ENCODE peak calls at places on chromosomes 3 and 15, in seven cellular contexts. H, D, L, V, A, C and Y are unnamed samples. For H3K9me3, the result is how much of the 10 kb centered on the place peaks cover.

GRCh38 chr3:130386604-130387263 is 41.3 kb downstream of the COL6A5 start:
- DNase-seq in H (no peak), D (no peak), L (no peak), V (no peak), A (no peak), C (no peak), Y (no peak)

GRCh38 chr3:105402287-105402801 is 35.6 kb downstream of the ALCAM start:
- DNase-seq in H (no peak), D (no peak), L (no peak), V (no peak), A (no peak), C (peak), Y (peak)

GRCh38 chr3:7682822-7683229 is 818.8 kb upstream of the LMCD1 start:
- DNase-seq in H (no peak), D (no peak), L (no peak), V (no peak), A (no peak), C (no peak), Y (no peak)

GRCh38 chr15:71115567-71116351 is 488 bp downstream of the THSD4 start:
- DNase-seq in H (no peak), D (no peak), L (peak), V (no peak), A (peak), C (no peak), Y (peak)

GRCh38 chr15:48458876-48459275 is 127.6 kb downstream of the DUT start:
- DNase-seq in H (no peak), D (no peak), L (no peak), V (no peak), A (no peak), C (no peak), Y (no peak)

GRCh38 chr15:27865323-27865922 is 233.7 kb downstream of the OCA2 start:
- DNase-seq in H (no peak), D (no peak), L (no peak), V (no peak), A (no peak), C (no peak), Y (no peak)

GRCh38 chr3:197027151-197027895 is 2.3 kb downstream of the MELTF start:
- DNase-seq in H (no peak), D (no peak), L (no peak), V (no peak), A (peak), C (no peak), Y (peak)

GRCh38 chr3:159616234-159616825 is 372.3 kb upstream of the IL12A start:
- DNase-seq in H (no peak), D (no peak), L (peak), V (no peak), A (no peak), C (no peak), Y (no peak)

GRCh38 chr15:32687556-32687955 is 30.2 kb upstream of the GREM1 start:
- DNase-seq in H (no peak), D (no peak), L (no peak), V (no peak), A (no peak), C (no peak), Y (no peak)

GRCh38 chr15:29141908-29142747 is 127.5 kb downstream of the NSMCE3 start:
- DNase-seq in H (peak), D (no peak), L (peak), V (no peak), A (no peak), C (no peak), Y (peak)

GRCh38 chr15:28896944-28897343 is 11.2 kb downstream of the APBA2 start:
- DNase-seq in H (no peak), D (peak), L (no peak), V (no peak), A (no peak), C (no peak), Y (no peak)

GRCh38 chr3:81485444-81485865 is 276.0 kb downstream of the GBE1 start:
- DNase-seq in H (peak), D (no peak), L (peak), V (no peak), A (no peak), C (no peak), Y (no peak)

GRCh38 chr15:82730022-82730530 is 20.4 kb upstream of the AP3B2 start:
- DNase-seq in H (no peak), D (no peak), L (no peak), V (no peak), A (no peak), C (no peak), Y (no peak)

GRCh38 chr3:162376761-162377160 is 880.2 kb downstream of the OTOL1 start:
- DNase-seq in H (no peak), D (no peak), L (no peak), V (no peak), A (no peak), C (no peak), Y (no peak)

GRCh38 chr3:148951599-148952361 is 39.6 kb upstream of the GYG1 start:
- DNase-seq in H (no peak), D (no peak), L (no peak), V (no peak), A (no peak), C (no peak), Y (no peak)

GRCh38 chr3:8607285-8608040 is 37.1 kb downstream of the SSUH2 start:
- DNase-seq in H (no peak), D (peak), L (no peak), V (no peak), A (peak), C (no peak), Y (no peak)

GRCh38 chr15:69189157-69189556 is 28.7 kb downstream of the GLCE start:
- DNase-seq in H (no peak), D (no peak), L (no peak), V (no peak), A (no peak), C (no peak), Y (no peak)

GRCh38 chr15:59965741-59966140 is 38.4 kb upstream of the FOXB1 start:
- DNase-seq in H (no peak), D (no peak), L (no peak), V (no peak), A (no peak), C (no peak), Y (no peak)

GRCh38 chr15:56361978-56362377 is 3.2 kb upstream of the TEX9 start:
- DNase-seq in H (no peak), D (no peak), L (no peak), V (no peak), A (no peak), C (no peak), Y (no peak)

GRCh38 chr15:56367156-56367555 is 1.9 kb downstream of the TEX9 start:
- DNase-seq in H (no peak), D (no peak), L (no peak), V (no peak), A (no peak), C (no peak), Y (no peak)

GRCh38 chr15:56369234-56369633 is 4.0 kb downstream of the TEX9 start:
- DNase-seq in H (no peak), D (no peak), L (no peak), V (no peak), A (no peak), C (no peak), Y (no peak)

GRCh38 chr15:56366211-56366610 is 985 bp downstream of the TEX9 start:
- DNase-seq in H (no peak), D (no peak), L (no peak), V (no peak), A (no peak), C (no peak), Y (no peak)

DNA sequence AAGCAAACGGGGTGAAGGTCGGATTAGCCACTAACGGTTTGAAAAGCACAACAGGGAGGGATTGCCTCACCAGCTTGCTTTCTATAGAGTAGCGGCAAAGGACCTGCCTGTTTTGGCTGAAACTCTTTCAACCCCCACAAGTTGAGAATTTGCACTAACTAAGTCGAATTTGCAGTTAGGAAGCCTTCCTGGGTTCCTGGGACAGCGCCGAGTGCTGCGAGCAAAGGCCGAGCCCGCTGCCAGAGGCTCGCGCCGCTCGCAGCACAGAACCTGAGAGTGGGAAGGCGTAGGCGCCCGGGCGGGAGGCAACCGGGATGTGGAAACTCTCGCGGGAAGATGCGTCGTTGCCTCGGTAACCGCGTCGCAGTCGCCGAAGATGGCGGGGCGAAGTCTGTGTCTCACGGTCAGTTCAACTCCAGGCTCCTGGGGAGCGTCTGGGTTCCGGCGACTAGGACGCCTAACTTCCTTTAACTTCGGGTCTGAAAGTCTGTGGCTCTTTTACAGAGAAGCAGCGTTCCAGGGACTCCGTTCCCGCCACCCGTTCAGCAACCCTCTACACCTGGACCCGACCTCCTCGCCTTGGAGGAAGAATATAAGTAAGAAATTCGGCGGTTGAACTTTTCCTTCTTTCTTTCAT is at the start of gene TEX9:
- DNase-seq in H (peak), D (peak), L (peak), V (peak), A (peak), C (peak), Y (peak)
- TF ChIP-seq POLR2A in H (peak), D (peak), L (peak), V (no peak), A (no peak), C (no peak), Y (peak)

GRCh38 chr3:178645503-178645902 is 109.3 kb downstream of the KCNMB2 start:
- DNase-seq in H (no peak), D (no peak), L (no peak), V (no peak), A (no peak), C (no peak), Y (no peak)
- H3K9me3 ChIP-seq in H (under half), D (under half), L (under half), V (under half), A (under half), C (under half), Y (under half)

GRCh38 chr3:42994595-42994994 is 15.5 kb downstream of the GASK1A start:
- DNase-seq in H (no peak), D (no peak), L (no peak), V (no peak), A (no peak), C (no peak), Y (no peak)

GRCh38 chr3:43001556-43002121 is 22.5 kb downstream of the GASK1A start:
- DNase-seq in H (no peak), D (no peak), L (no peak), V (no peak), A (no peak), C (peak), Y (no peak)

GRCh38 chr3:42999212-42999611 is 20.1 kb downstream of the GASK1A start:
- DNase-seq in H (no peak), D (no peak), L (no peak), V (no peak), A (no peak), C (no peak), Y (no peak)

GRCh38 chr3:43001094-43001553 is 22.0 kb downstream of the GASK1A start:
- DNase-seq in H (no peak), D (peak), L (peak), V (peak), A (peak), C (peak), Y (peak)

DNA sequence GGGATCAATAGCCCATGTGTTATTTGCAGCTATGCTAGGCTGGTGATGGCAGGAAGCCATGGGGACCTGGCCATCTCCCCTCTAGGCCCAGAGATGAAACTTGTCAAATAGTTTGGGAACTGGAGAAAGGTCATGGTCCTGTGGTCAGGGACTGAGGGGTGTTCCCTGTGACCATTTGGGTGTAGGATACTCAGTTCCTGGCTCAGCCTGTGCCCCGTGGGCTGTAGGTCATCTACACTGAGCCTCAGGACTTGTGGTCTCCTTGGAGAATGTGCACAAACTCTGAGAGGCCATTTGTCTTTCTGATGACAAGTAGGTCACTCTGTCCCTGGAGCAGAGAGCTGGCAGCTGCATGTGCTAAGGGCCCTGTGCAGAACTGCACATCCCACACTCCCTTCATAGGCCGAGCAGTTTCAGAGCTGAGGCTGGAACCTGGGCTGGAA is 17.5 kb downstream of the GASK1A start:
- DNase-seq in H (no peak), D (no peak), L (no peak), V (no peak), A (peak), C (no peak), Y (no peak)
- TF ChIP-seq EP300 in H (no peak), D (no peak), L (no peak), V (no peak), A (no peak), C (no peak), Y (no peak)

GRCh38 chr3:185498503-185499396 is at the start of gene TMEM41A:
- DNase-seq in H (peak), D (peak), L (peak), V (peak), A (peak), C (peak), Y (peak)
- TF ChIP-seq POLR2A in H (peak), D (peak), L (peak), V (no peak), A (peak), C (peak), Y (no peak)

GRCh38 chr15:20358066-20358780 is 183.4 kb downstream of the GOLGA6L6 start:
- DNase-seq in H (no peak), D (no peak), L (no peak), V (peak), A (peak), C (peak), Y (peak)
- H3K9me3 ChIP-seq in H (under half), D (under half), L (under half), V (under half), A (under half), C (under half), Y (under half)

GRCh38 chr3:71504250-71505036 is 79.1 kb downstream of the FOXP1 start:
- DNase-seq in H (no peak), D (no peak), L (no peak), V (no peak), A (no peak), C (no peak), Y (peak)
- TF ChIP-seq EP300 in H (no peak), D (no peak), L (no peak), V (no peak), A (no peak), C (no peak), Y (no peak)

GRCh38 chr3:126526668-126527005 is 2.7 kb downstream of the CHST13 start:
- DNase-seq in H (no peak), D (no peak), L (no peak), V (no peak), A (no peak), C (peak), Y (no peak)

GRCh38 chr3:126525091-126525852 is 1.3 kb downstream of the CHST13 start:
- DNase-seq in H (no peak), D (peak), L (no peak), V (no peak), A (no peak), C (peak), Y (no peak)

GRCh38 chr3:126523745-126524428 is at the start of gene CHST13:
- DNase-seq in H (no peak), D (peak), L (peak), V (no peak), A (peak), C (peak), Y (peak)

GRCh38 chr3:126525853-126526667 is 2.1 kb downstream of the CHST13 start:
- DNase-seq in H (no peak), D (no peak), L (no peak), V (no peak), A (no peak), C (peak), Y (no peak)

GRCh38 chr3:126524429-126524988 is 554 bp downstream of the CHST13 start:
- DNase-seq in H (no peak), D (peak), L (peak), V (no peak), A (no peak), C (peak), Y (no peak)
- TF ChIP-seq POLR2A in H (no peak), D (no peak), L (peak), V (no peak), A (no peak), C (no peak), Y (no peak)

GRCh38 chr3:69926385-69926784 is 73.1 kb upstream of the SAMMSON start:
- DNase-seq in H (no peak), D (no peak), L (no peak), V (no peak), A (no peak), C (no peak), Y (no peak)
- H3K9me3 ChIP-seq in H (under half), D (under half), L (under half), V (under half), A (under half), C (under half), Y (under half)